ENCODE peak calls at places on chromosomes 11 and 22, in nine cellular contexts. W is NB4, Q is spleen, Z is IMR-90, Y is Peyer's patch, V is heart left ventricle, T is body of pancreas, R is right lobe of liver, E is HCT116. X is an unnamed sample.

GRCh38 chr22:31692186-31692886 is 30.3 kb upstream of the PISD start:
- DNase-seq in W (peak), Q (no peak), Z (peak), Y (no peak), V (no peak), T (no peak), R (no peak), E (no peak), X (no peak)

GRCh38 chr22:46149493-46149997 is 781 bp upstream of the PPARA start:
- DNase-seq in W (peak), Q (peak), Z (no peak), Y (peak), V (peak), T (peak), R (peak), E (no peak), X (peak)

GRCh38 chr22:49999063-49999900 is 13.3 kb downstream of the IL17REL start:
- DNase-seq in W (no peak), Q (peak), Z (no peak), Y (peak), V (peak), T (peak), R (peak), E (no peak), X (no peak)

GRCh38 chr11:46555269-46556054 is 38.4 kb downstream of the AMBRA1 start:
- DNase-seq in W (peak), Q (no peak), Z (no peak), Y (no peak), V (no peak), T (no peak), R (no peak), E (no peak), X (no peak)

GRCh38 chr11:122888162-122888561 is 5.6 kb downstream of the JHY start:
- DNase-seq in W (no peak), Q (no peak), Z (no peak), Y (no peak), V (no peak), T (no peak), R (no peak), E (no peak), X (no peak)

GRCh38 chr11:44005076-44005800 is 42.5 kb upstream of the ACCSL start:
- DNase-seq in W (no peak), Q (no peak), Z (no peak), Y (peak), V (no peak), T (no peak), R (no peak), E (no peak), X (no peak)

GRCh38 chr11:119365071-119365591 is 16.4 kb downstream of the USP2 start:
- DNase-seq in W (no peak), Q (peak), Z (peak), Y (no peak), V (peak), T (no peak), R (no peak), E (no peak), X (no peak)

GRCh38 chr11:16278273-16278672 is 78.1 kb downstream of the SOX6 start:
- DNase-seq in W (no peak), Q (no peak), Z (no peak), Y (no peak), V (no peak), T (no peak), R (no peak), E (no peak), X (no peak)

GRCh38 chr11:129324533-129325175 is 51.0 kb upstream of the BARX2 start:
- DNase-seq in W (peak), Q (no peak), Z (no peak), Y (peak), V (no peak), T (peak), R (peak), E (no peak), X (peak)

GRCh38 chr11:44909557-44909956 is 41.1 kb downstream of the TP53I11 start:
- DNase-seq in W (no peak), Q (no peak), Z (no peak), Y (no peak), V (no peak), T (no peak), R (no peak), E (no peak), X (no peak)

GRCh38 chr22:36578619-36579018 is 49.7 kb upstream of the EIF3D start:
- DNase-seq in W (no peak), Q (peak), Z (no peak), Y (no peak), V (no peak), T (no peak), R (no peak), E (no peak), X (no peak)

GRCh38 chr11:33268945-33269567 is 11.9 kb downstream of the HIPK3 start:
- DNase-seq in W (no peak), Q (no peak), Z (peak), Y (no peak), V (no peak), T (no peak), R (no peak), E (no peak), X (no peak)

GRCh38 chr11:5369793-5370192 is 13.8 kb upstream of the OR51M1 start:
- DNase-seq in W (peak), Q (no peak), Z (peak), Y (no peak), V (no peak), T (no peak), R (no peak), E (no peak), X (no peak)

GRCh38 chr22:42548597-42549328 is 5.0 kb upstream of the SERHL2 start:
- DNase-seq in W (no peak), Q (no peak), Z (no peak), Y (no peak), V (no peak), T (no peak), R (no peak), E (no peak), X (no peak)

GRCh38 chr22:25764270-25765015 is 22.5 kb downstream of the MYO18B start:
- DNase-seq in W (no peak), Q (peak), Z (no peak), Y (no peak), V (no peak), T (no peak), R (no peak), E (no peak), X (no peak)

GRCh38 chr22:35043251-35043931 is 22.6 kb upstream of the ISX start:
- DNase-seq in W (no peak), Q (no peak), Z (no peak), Y (no peak), V (no peak), T (no peak), R (no peak), E (no peak), X (no peak)

GRCh38 chr11:102047305-102047924 is at the start of gene CFAP300:
- DNase-seq in W (peak), Q (peak), Z (peak), Y (peak), V (peak), T (peak), R (peak), E (no peak), X (peak)

GRCh38 chr22:18997925-18998315 is 61.8 kb upstream of the PRODH start:
- DNase-seq in W (no peak), Q (no peak), Z (no peak), Y (no peak), V (no peak), T (no peak), R (no peak), E (no peak), X (no peak)

GRCh38 chr11:35487532-35488078 is 37.8 kb downstream of the PAMR1 start:
- DNase-seq in W (peak), Q (no peak), Z (peak), Y (no peak), V (no peak), T (peak), R (no peak), E (peak), X (peak)

GRCh38 chr11:44534215-44534711 is 31.2 kb upstream of the CD82 start:
- DNase-seq in W (no peak), Q (no peak), Z (no peak), Y (no peak), V (no peak), T (no peak), R (no peak), E (no peak), X (no peak)

GRCh38 chr11:65071907-65072630 is 11.8 kb downstream of the CDCA5 start:
- DNase-seq in W (no peak), Q (no peak), Z (no peak), Y (no peak), V (no peak), T (no peak), R (no peak), E (no peak), X (no peak)

GRCh38 chr11:118791961-118792578 is 1.1 kb upstream of the DDX6 start:
- DNase-seq in W (peak), Q (no peak), Z (no peak), Y (peak), V (no peak), T (peak), R (peak), E (no peak), X (no peak)

GRCh38 chr22:43375951-43376455 is 32.8 kb upstream of the SCUBE1 start:
- DNase-seq in W (no peak), Q (no peak), Z (peak), Y (no peak), V (no peak), T (no peak), R (no peak), E (no peak), X (no peak)

GRCh38 chr22:35430897-35431322 is 31.0 kb downstream of the MCM5 start:
- DNase-seq in W (peak), Q (peak), Z (peak), Y (peak), V (peak), T (peak), R (peak), E (peak), X (peak)

GRCh38 chr22:17785185-17786184 is 11.2 kb upstream of the BID start:
- DNase-seq in W (peak), Q (peak), Z (no peak), Y (peak), V (peak), T (peak), R (peak), E (peak), X (peak)

GRCh38 chr11:69064394-69064957 is 15.7 kb downstream of the TPCN2 start:
- DNase-seq in W (peak), Q (no peak), Z (no peak), Y (no peak), V (peak), T (no peak), R (no peak), E (no peak), X (no peak)

GRCh38 chr22:29787371-29787980 is 20.3 kb downstream of the UQCR10 start:
- DNase-seq in W (no peak), Q (no peak), Z (no peak), Y (no peak), V (no peak), T (peak), R (peak), E (no peak), X (no peak)

GRCh38 chr11:32821517-32821916 is 8.2 kb upstream of the PRRG4 start:
- DNase-seq in W (no peak), Q (no peak), Z (no peak), Y (no peak), V (no peak), T (no peak), R (no peak), E (no peak), X (no peak)

GRCh38 chr11:4886186-4886585 is 4.5 kb downstream of the OR51T1 start:
- DNase-seq in W (no peak), Q (no peak), Z (no peak), Y (no peak), V (no peak), T (no peak), R (no peak), E (no peak), X (no peak)

GRCh38 chr11:37504066-37504611 is 906.1 kb upstream of the RAG2 start:
- DNase-seq in W (peak), Q (no peak), Z (peak), Y (peak), V (no peak), T (no peak), R (no peak), E (no peak), X (no peak)

GRCh38 chr11:79243412-79244174 is 197.2 kb downstream of the TENM4 start:
- DNase-seq in W (no peak), Q (no peak), Z (no peak), Y (no peak), V (no peak), T (no peak), R (no peak), E (no peak), X (no peak)

GRCh38 chr22:49934891-49935557 is 16.6 kb downstream of the CRELD2 start:
- DNase-seq in W (peak), Q (peak), Z (peak), Y (peak), V (peak), T (peak), R (peak), E (no peak), X (peak)

GRCh38 chr22:22520667-22521602 is 865 bp upstream of the ZNF280A start:
- DNase-seq in W (no peak), Q (no peak), Z (peak), Y (no peak), V (no peak), T (no peak), R (no peak), E (no peak), X (peak)

GRCh38 chr11:119377961-119378667 is 3.4 kb downstream of the USP2 start:
- DNase-seq in W (no peak), Q (no peak), Z (no peak), Y (no peak), V (no peak), T (no peak), R (no peak), E (no peak), X (no peak)

GRCh38 chr11:18802381-18803257 is 11.0 kb upstream of the PTPN5 start:
- DNase-seq in W (peak), Q (no peak), Z (peak), Y (peak), V (no peak), T (peak), R (no peak), E (peak), X (peak)

GRCh38 chr11:18804621-18805020 is 13.0 kb upstream of the PTPN5 start:
- DNase-seq in W (no peak), Q (no peak), Z (no peak), Y (no peak), V (no peak), T (no peak), R (no peak), E (no peak), X (no peak)

GRCh38 chr11:18794956-18795355 is 3.4 kb upstream of the PTPN5 start:
- DNase-seq in W (no peak), Q (no peak), Z (no peak), Y (no peak), V (no peak), T (no peak), R (no peak), E (no peak), X (no peak)

GRCh38 chr11:18798941-18799469 is 7.4 kb upstream of the PTPN5 start:
- DNase-seq in W (no peak), Q (no peak), Z (no peak), Y (no peak), V (no peak), T (no peak), R (no peak), E (no peak), X (no peak)
- TF ChIP-seq CTCF in W (no peak), Q (no peak), Z (no peak), Y (no peak), V (no peak), T (no peak), R (no peak), E (no peak), X (no peak)

DNA sequence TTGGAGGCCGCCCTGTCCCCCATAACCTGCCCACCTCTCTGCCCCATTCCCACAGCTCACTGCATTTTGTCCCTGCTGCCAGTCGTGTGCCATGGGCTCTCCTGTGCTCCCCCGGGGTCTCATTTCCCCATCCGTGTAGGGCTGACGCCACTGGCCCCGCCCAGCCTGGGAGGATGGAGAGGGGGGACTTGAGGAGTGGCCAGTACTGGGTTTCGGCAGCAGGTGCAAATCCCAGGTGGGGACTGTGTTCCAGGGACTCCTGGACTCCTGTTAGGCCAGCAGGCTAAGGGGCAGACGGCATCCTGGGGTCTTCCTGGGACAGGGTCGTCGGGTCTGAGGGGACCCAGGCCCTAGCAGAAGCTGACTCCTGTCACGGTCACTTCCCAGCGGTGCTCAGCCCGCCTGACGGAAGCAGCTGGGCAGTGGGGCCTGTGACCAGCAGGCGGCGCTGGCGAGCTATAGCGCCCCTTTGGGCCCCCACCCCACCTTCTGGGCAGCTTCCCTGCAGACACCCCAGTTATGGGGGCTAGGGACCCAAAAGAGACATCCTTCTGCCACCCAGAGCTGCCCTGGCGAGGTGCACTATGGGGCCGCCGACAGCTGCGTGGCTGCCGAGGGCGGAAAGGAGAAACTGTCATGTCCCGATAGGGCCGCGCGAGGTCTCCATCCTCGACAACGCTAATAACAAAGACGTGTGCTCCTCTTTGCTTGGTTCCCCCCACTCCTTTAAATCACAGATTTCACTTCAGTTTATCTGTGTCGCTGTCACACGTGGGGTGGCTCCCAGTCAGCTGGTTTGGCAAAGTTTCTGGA is 979 bp upstream of the MYO7A start:
- DNase-seq in W (peak), Q (peak), Z (peak), Y (peak), V (peak), T (peak), R (peak), E (no peak), X (peak)
- H3K4me3 ChIP-seq in W (no peak), Q (peak), Z (peak), Y (peak), V (peak), T (no peak), R (peak), E (peak), X (peak)

GRCh38 chr11:72813740-72814138 is 472 bp upstream of the ATG16L2 start:
- DNase-seq in W (no peak), Q (peak), Z (peak), Y (peak), V (peak), T (peak), R (peak), E (peak), X (peak)
- TF ChIP-seq POLR2A in W (peak), Q (peak), Z (peak), Y (peak), V (no peak), T (no peak), R (peak), E (peak), X (peak)

DNA sequence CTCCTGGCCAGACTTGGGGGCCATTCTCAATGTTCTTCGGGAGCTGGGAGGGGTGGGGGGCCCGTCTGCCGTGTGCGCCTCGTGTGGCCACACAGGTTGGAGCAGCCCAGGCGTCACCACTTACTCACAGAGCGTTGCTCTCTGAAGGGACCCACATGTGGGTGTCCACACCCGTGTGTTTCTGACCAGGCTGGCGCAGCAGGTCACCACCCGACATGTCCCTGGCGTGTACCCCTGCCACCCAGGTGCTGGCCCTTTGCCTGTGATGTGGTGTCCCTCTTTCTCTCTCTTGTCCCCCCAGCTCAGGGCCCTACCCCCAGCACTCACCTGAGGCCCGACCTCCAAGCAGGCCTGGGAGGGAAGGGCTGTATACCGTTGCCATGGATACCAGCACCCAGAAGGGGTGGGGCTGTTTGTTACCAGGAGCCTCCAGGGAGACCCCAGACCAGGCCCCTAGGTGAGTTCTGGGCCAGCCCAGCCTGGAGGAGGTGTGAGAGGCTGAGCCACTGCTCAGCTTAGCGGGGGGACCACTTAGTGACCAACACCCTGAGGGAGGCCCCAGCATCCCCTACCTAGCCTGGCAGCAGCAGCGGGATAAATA is 1.4 kb downstream of the LMNTD2 start:
- DNase-seq in W (no peak), Q (peak), Z (no peak), Y (no peak), V (no peak), T (no peak), R (peak), E (no peak), X (no peak)
- TF ChIP-seq CTCF in W (no peak), Q (no peak), Z (no peak), Y (no peak), V (no peak), T (no peak), R (no peak), E (peak), X (no peak)

DNA sequence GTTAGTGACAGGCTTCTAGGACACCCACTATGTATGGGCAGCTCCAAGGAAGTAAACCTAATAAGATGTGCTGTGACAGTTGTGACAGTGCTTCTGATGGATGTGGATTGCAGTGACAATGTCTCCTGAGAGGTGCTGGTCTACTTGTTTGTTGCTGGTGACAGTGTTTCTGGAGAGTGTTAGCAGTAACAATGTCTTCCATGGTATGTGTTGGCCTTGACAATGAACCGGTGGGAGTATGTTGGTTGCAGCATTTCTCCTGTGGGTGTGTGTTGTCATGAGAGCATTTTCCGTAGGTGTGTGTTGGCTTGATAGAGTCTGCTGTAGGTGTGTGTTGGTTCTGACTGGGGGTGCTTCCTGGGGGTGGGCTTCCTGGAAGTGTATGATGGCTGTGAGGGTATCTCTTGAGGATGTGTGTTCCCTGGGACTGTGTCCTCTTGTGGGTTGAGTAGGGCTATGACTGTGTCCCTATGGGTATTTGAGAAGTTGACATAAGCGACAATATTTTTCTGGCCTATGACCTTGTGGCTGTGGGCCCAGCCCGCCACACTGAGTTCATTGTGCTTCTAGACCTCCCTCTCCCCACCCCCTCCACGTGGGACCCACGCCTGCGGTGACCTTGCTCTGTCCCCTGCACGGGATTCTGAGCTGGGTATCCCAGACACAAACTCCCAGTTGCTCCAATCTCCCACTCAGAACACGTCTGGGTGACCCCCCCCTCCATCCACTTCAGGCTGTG is 1.2 kb downstream of the DCHS1 start:
- DNase-seq in W (no peak), Q (peak), Z (no peak), Y (no peak), V (peak), T (peak), R (peak), E (no peak), X (no peak)
- H3K4me3 ChIP-seq in W (no peak), Q (peak), Z (peak), Y (no peak), V (peak), T (no peak), R (no peak), E (no peak), X (no peak)

DNA sequence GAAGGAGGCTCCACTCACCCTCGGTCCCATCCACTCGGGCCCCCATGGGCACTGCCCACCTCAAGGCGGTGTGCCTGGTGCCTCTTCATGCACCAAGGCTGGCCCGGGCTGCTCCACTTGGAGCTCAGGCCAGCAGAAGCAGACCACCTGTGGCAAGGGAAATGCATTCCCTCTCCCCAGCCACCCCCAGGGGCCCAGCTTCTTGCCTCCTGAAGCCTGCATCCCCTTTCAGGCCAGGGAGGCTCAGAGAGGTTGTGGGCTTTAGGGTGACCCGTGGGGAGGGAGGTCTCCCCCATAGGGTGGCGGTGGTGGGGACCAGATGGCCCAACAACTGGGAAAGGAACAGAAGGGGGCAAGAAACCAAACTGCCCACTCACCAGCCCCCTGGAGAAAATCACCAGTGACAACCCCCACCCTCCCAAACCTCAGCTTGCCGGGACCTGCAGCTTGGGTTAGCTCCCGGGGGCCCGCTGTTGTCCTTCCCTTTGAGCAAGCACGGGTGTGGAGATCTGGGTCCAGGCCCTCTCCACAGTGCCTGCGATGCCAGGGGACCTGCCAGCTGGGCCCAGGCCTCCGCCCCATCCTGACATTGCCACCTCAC is 8.4 kb downstream of the CBX6 start:
- DNase-seq in W (no peak), Q (peak), Z (no peak), Y (no peak), V (no peak), T (no peak), R (peak), E (no peak), X (peak)
- TF ChIP-seq POLR2A in W (no peak), Q (no peak), Z (no peak), Y (no peak), V (no peak), T (no peak), R (no peak), E (no peak), X (no peak)